ENCODE peak calls at places on chromosomes 4 and X, in five cellular contexts. U is K562, E is ovary, C is tibial nerve, D is GM12878. Z is an unnamed sample.

GRCh38 chrX:37405954-37406353 is 56.8 kb downstream of the PRRG1 start:
- DNase-seq in U (no peak), E (no peak), C (no peak), D (no peak), Z (no peak)

GRCh38 chr4:152672403-152673092 is 7.2 kb downstream of the TMEM154 start:
- DNase-seq in D (no peak), E (no peak), U (no peak), C (no peak), Z (no peak)

GRCh38 chrX:6505960-6506359 is 29.0 kb downstream of the VCX3A start:
- DNase-seq in U (no peak), C (no peak), D (no peak), E (no peak), Z (no peak)

GRCh38 chr4:139282375-139283075 is 2.5 kb upstream of the MGARP start:
- DNase-seq in C (no peak), U (no peak), D (no peak), E (no peak), Z (no peak)

GRCh38 chr4:176277162-176277904 is 8.3 kb upstream of the ASB5 start:
- DNase-seq in U (peak; percentile 36), D (no peak), E (peak; percentile 33), C (no peak), Z (peak; percentile 71)

GRCh38 chr4:180057891-180058643 is 2185.1 kb upstream of the TENM3 start:
- DNase-seq in E (no peak), U (no peak), D (no peak), C (no peak), Z (no peak)

GRCh38 chrX:137166591-137166990 is 132.8 kb upstream of the GPR101 start:
- DNase-seq in U (peak; percentile 22), E (no peak), C (no peak), D (no peak), Z (peak; percentile 42)

GRCh38 chrX:28586291-28586690 is 955 bp upstream of the IL1RAPL1 start:
- DNase-seq in C (no peak), E (peak; percentile 21), U (no peak), D (no peak), Z (no peak)

GRCh38 chr4:128386761-128387599 is 99.4 kb upstream of the PGRMC2 start:
- DNase-seq in C (peak; percentile 85), U (peak; percentile 23), E (peak; percentile 94), D (no peak), Z (peak; percentile 90)

GRCh38 chr4:76736434-76736833 is 161.5 kb downstream of the SOWAHB start:
- DNase-seq in E (no peak), U (no peak), C (no peak), D (no peak), Z (no peak)

GRCh38 chr4:173013232-173013932 is 155.2 kb upstream of the GALNT7 start:
- DNase-seq in C (peak; percentile 29), U (peak; percentile 62), D (peak; percentile 9), E (peak; percentile 28), Z (peak; percentile 49)

GRCh38 chr4:24794916-24795665 is at the start of gene SOD3:
- DNase-seq in D (no peak), U (peak; percentile 50), C (peak; percentile 75), E (peak; percentile 71), Z (peak; percentile 79)

GRCh38 chr4:5206391-5206790 is 155.1 kb downstream of the STK32B start:
- DNase-seq in D (no peak), E (no peak), U (no peak), C (peak; percentile 21), Z (no peak)

GRCh38 chrX:137998619-137999018 is 432.7 kb downstream of the ZIC3 start:
- DNase-seq in E (no peak), C (no peak), U (no peak), D (no peak), Z (no peak)

GRCh38 chr4:53676402-53676871 is 85.2 kb upstream of the LNX1 start:
- DNase-seq in C (no peak), E (no peak), D (no peak), U (no peak), Z (no peak)

GRCh38 chrX:65607070-65607742 is 60.2 kb upstream of the MSN start:
- DNase-seq in U (no peak), C (no peak), D (no peak), E (no peak), Z (no peak)

GRCh38 chr4:152556283-152556682 is 20.4 kb upstream of the FBXW7 start:
- DNase-seq in D (no peak), U (no peak), C (no peak), E (no peak), Z (no peak)

GRCh38 chrX:37347420-37347819 is 1.7 kb upstream of the PRRG1 start:
- DNase-seq in E (no peak), C (no peak), D (no peak), U (no peak), Z (no peak)

GRCh38 chr4:168139336-168139735 is 47.0 kb downstream of the ANXA10 start:
- DNase-seq in D (no peak), E (no peak), U (no peak), C (no peak), Z (no peak)

GRCh38 chr4:86972997-86973396 is 38.2 kb downstream of the AFF1 start:
- DNase-seq in C (no peak), E (peak; percentile 39), D (no peak), U (no peak), Z (peak; percentile 75)
- H3K4me1 ChIP-seq in C (no peaks in the 10 kb centered on the region), E (peaks cover 12% of the 10 kb centered on the region), D (peaks cover 20% of the 10 kb centered on the region), U (peaks cover 24% of the 10 kb centered on the region), Z (peaks cover 78% of the 10 kb centered on the region)

GRCh38 chr4:164503874-164504273 is 250.1 kb upstream of the SMIM31 start:
- DNase-seq in D (no peak), C (no peak), E (no peak), U (no peak), Z (no peak)
- H3K27ac ChIP-seq in D (no peak overlapping the region), C (no peak overlapping the region), E (no peak overlapping the region), U (no peak overlapping the region), Z (no peak overlapping the region)

DNA sequence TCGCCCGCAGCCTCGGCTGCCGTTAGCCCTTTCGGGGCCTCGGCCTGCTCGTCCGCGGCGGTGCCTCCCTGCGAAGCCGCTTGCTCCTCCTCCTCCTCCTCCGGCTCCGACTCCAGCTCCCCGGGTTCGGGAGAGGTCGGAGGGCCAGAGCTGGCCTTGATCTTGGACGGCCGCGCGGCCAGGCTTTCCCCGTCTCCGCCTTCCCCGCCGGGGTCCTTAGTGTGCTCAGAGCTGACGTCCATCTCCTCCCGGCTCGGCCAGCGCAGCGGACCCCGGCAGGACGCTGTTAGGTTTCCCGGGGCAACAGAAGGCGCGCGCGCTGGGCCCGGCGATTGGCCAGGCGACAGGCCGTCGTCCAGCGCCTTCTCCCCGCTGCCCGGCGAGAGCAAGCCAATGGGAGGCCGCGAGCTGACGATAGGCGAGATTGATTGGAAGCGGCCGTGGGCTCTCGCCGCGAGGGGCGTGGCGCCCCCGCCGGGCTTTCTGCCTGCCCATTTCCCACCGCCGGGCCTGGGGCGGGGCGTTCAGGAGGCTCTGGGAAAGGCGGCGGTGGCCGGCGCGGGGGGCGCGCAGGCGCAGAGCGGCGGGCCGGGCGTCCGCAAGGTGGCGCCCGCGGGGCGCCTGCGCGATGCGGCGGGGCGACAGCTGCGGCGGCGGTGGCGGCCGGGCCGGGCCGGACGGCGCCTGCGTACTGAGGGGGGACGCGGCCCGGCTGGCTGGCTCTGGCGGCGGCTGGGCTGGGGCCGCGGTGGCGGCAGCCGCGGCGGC is at the start of gene TADA2B:
- DNase-seq in C (peak; percentile 94), E (peak; percentile 97), U (peak; percentile 99), D (peak; percentile 63), Z (peak; percentile 98)
- TF ChIP-seq EP300 in C (peak; percentile 7), E (no peak), U (no peak), D (no peak), Z (no peak)

DNA sequence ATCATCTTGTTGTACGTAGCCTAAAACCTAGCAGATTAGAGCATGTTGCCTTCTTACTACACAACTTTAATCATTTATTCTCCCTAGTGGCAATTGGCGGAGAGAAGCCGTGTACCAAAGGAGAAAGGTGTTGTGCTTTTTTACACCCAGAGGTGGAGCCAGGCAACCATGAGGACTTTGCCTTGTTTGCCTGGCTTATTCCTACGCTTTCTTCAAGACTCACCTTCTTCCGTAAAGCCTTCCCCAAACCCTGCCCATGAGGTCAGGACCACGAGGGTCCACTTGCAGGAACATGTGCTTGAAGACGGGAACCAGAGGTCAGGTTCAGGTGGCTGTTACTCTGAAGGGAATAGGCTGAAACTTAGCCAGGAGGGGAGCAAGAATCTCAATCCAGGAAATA is 290.5 kb downstream of the RAB28 start:
- DNase-seq in E (no peak), C (no peak), U (no peak), D (no peak), Z (no peak)
- H3K4me1 ChIP-seq in E (no peaks in the 10 kb centered on the region), C (no peaks in the 10 kb centered on the region), U (no peaks in the 10 kb centered on the region), D (no peaks in the 10 kb centered on the region), Z (no peaks in the 10 kb centered on the region)

DNA sequence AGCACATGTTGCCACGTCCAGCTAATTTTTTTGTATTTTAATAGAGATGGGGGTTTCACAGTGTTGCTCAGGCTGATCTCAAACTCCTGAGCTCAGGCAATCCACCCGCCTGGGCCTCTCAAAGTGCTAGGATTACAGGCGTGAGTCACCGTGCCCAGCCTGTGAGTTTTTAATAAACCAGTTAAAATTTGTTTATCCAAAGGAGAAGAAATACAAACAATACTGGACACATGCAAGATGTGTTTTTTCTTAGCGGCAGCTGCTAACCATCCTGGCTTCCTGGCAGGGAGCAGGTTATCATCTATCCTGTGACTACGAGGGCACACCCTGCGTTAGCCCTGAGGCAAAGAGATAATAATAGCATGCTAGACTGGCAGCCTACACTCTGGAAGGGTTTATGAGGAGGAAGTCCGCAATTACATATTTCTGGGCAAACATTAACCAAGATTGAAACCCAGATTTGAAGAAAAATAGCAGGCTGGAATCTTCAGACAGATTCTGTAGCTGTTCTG is 191.4 kb downstream of the SPRY1 start:
- DNase-seq in D (no peak), C (no peak), U (no peak), E (no peak), Z (peak; percentile 43)
- H3K27ac ChIP-seq in D (no peak overlapping the region), C (peak overlapping the region; percentile 46), U (no peak overlapping the region), E (no peak overlapping the region), Z (peak overlapping the region; percentile 66)

GRCh38 chr4:42690537-42690936 is 33.6 kb upstream of the ATP8A1 start:
- DNase-seq in E (no peak), C (no peak), U (no peak), D (no peak), Z (no peak)
- TF ChIP-seq EP300 in E (no peak), C (no peak), U (no peak), D (no peak), Z (no peak)

DNA sequence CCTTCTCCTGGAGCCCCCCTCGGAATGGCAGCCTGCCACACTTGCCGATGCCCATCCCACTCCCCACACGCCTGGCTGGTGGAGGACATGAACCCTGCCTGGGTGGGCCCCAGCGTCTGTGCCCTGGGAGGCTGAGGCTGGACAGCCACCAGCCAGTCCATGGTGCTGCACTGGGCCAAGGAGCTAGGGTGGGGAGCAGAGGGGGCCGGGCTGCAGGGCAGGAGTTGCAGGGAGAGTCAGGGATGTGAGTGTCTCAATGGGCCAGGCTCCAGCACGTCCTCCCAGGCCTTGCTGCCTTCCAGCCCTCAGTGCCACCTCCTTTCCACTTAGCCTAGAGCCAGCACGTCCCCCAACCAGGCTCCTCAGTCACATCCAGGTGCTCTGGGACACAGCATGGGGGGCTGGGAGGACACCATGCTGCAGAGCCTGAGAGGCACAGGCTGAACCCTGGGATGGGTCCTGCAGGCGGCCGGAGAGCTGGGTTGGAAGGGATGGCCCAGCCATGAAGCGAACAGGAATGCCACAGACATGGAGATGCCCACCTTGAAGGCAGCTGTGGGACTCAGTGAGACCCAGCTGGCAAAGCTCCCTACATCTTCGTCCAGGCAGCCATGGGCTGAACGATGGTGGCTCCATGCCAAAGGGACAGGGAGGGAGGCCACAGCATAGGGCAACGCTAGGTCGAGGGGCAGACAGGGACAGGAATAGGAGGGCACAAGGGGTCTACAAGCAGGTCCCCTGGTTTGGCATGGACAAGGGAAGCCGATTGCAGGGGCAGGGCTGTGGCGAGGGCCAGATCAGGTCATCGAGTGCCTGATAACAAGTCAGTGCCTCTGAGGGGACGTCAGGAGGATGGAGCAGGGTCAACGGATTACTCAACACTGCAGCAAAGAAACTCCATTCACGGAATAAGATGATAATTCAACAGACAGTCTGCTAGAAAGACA is 30.1 kb upstream of the MXD4 start:
- DNase-seq in U (no peak), D (no peak), E (no peak), C (peak; percentile 8), Z (no peak)
- H3K4me1 ChIP-seq in U (peaks cover 47% of the 10 kb centered on the region), D (peaks cover 8% of the 10 kb centered on the region), E (no peaks in the 10 kb centered on the region), C (no peaks in the 10 kb centered on the region), Z (no peaks in the 10 kb centered on the region)

GRCh38 chr4:86032476-86033022 is 327.3 kb downstream of the MAPK10 start:
- DNase-seq in E (no peak), D (no peak), C (no peak), U (no peak), Z (no peak)
- H3K27ac ChIP-seq in E (no peak overlapping the region), D (no peak overlapping the region), C (peak overlapping the region; percentile 70), U (no peak overlapping the region), Z (peak overlapping the region; percentile 56)

Z was measured in stomach.